ENCODE peak calls at places on chromosome 5, in six cellular contexts. R, A, M, F, E and O are unnamed samples.

GRCh38 chr5:14305045-14305444 is 161.9 kb downstream of the TRIO start:
- DNase-seq in F (no peak), A (no peak), M (no peak), R (no peak), E (no peak), O (no peak)

GRCh38 chr5:53035868-53036381 is 46.8 kb downstream of the ITGA2 start:
- DNase-seq in A (peak; percentile 29), R (no peak), M (no peak), E (no peak), F (no peak), O (no peak)

GRCh38 chr5:1219098-1219767 is 5.9 kb upstream of the SLC6A18 start:
- DNase-seq in E (no peak), F (no peak), A (no peak), R (no peak), M (no peak), O (no peak)

GRCh38 chr5:76601470-76601869 is 21.7 kb downstream of the F2RL2 start:
- DNase-seq in M (no peak), F (no peak), R (no peak), A (peak; percentile 85), E (no peak), O (no peak)

GRCh38 chr5:1801061-1801953 is at the start of gene NDUFS6:
- DNase-seq in F (peak; percentile 64), A (peak; percentile 53), M (peak; percentile 81), E (peak; percentile 84), R (peak; percentile 96), O (no peak)

GRCh38 chr5:167339205-167339604 is 952.2 kb upstream of the WWC1 start:
- DNase-seq in F (no peak), E (no peak), R (no peak), A (peak; percentile 36), M (no peak), O (no peak)

GRCh38 chr5:84091400-84091799 is 293.3 kb downstream of the EDIL3 start:
- DNase-seq in M (no peak), F (no peak), R (no peak), A (no peak), E (no peak), O (no peak)

GRCh38 chr5:86917117-86917579 is 299.4 kb downstream of the COX7C start:
- DNase-seq in A (peak; percentile 54), F (no peak), M (no peak), E (no peak), R (no peak), O (no peak)

GRCh38 chr5:152124413-152125082 is 199.9 kb upstream of the GLRA1 start:
- DNase-seq in F (no peak), A (no peak), R (no peak), E (no peak), M (no peak), O (no peak)

GRCh38 chr5:90285581-90285980 is 124.0 kb downstream of the CETN3 start:
- DNase-seq in E (no peak), R (no peak), A (no peak), F (no peak), M (no peak), O (no peak)

GRCh38 chr5:10308844-10309243 is 1.1 kb upstream of the CMBL start:
- DNase-seq in F (no peak), R (no peak), M (no peak), E (no peak), A (no peak), O (no peak)

GRCh38 chr5:81948349-81948748 is 23.5 kb upstream of the ATG10 start:
- DNase-seq in E (no peak), M (peak; percentile 41), R (no peak), A (no peak), F (no peak), O (no peak)

GRCh38 chr5:9173281-9174048 is 372.4 kb downstream of the SEMA5A start:
- DNase-seq in R (no peak), A (no peak), M (no peak), F (no peak), E (no peak), O (no peak)

GRCh38 chr5:181261320-181262085 is 560 bp upstream of the TRIM52 start:
- DNase-seq in E (peak; percentile 74), A (peak; percentile 73), R (peak; percentile 94), F (peak; percentile 70), M (peak; percentile 75), O (no peak)

DNA sequence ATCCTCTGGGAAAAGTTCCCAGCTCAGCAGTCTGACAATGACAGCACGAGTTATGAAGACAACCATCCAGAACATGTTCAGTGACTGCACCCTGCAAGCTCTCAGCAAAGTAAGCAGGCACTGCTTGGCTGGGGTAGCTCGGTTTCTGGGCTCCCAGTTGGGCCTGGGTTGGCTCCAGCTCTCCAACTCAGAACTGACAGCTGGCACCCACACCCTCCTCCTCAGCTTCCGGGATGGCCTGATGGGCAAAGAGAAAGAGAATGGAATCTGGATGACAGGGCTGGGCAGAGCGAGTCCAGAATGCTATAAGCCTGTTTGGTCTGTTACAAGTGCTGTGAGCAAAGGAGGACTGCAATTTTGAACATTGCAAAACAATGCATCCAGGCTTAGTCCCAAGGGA is 185.0 kb downstream of the CSNK1G3 start:
- DNase-seq in R (no peak), A (peak; percentile 27), E (peak; percentile 59), F (no peak), M (no peak), O (no peak)
- H3K27ac ChIP-seq in R (no peak overlapping the region), A (no peak overlapping the region), E (peak overlapping the region; percentile 62), F (peak overlapping the region; percentile 24), M (peak overlapping the region; percentile 72), O (no peak overlapping the region)

GRCh38 chr5:174916227-174916626 is 191.8 kb downstream of the MSX2 start:
- DNase-seq in R (no peak), E (no peak), F (no peak), A (no peak), M (no peak), O (no peak)
- TF ChIP-seq CTCF in R (no peak), E (no peak), F (no peak), A (no peak), M (no peak), O (no peak)

DNA sequence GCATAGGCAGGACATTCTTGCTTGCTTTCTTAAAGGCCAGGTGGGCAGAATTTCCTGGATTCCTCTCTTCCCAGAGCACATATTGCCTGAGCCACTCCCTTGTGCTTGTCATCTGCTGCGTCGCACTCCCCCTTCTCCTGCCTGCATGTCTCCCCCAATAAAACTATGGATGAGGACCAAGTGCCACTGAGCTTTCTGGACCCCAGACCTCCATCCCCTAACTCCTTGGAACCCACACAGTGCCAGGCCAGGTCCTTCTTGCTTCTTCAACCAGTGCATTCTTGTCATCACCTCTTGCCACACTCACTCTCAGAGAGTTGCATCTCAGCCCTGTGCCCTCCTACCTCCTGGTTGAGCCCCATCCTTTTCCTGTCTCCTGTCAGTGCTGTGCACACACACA is 157.9 kb upstream of the PANK3 start:
- DNase-seq in A (no peak), E (no peak), F (no peak), M (no peak), R (no peak), O (no peak)
- H3K4me1 ChIP-seq in A (no peaks in the 10 kb centered on the region), E (no peaks in the 10 kb centered on the region), F (peaks cover 20% of the 10 kb centered on the region), M (no peaks in the 10 kb centered on the region), R (no peaks in the 10 kb centered on the region), O (peaks cover 52% of the 10 kb centered on the region)

GRCh38 chr5:177154003-177154643 is 20.6 kb downstream of the NSD1 start:
- DNase-seq in M (no peak), A (no peak), F (no peak), E (no peak), R (no peak), O (no peak)
- H3K27ac ChIP-seq in M (no peak overlapping the region), A (no peak overlapping the region), F (no peak overlapping the region), E (no peak overlapping the region), R (no peak overlapping the region), O (no peak overlapping the region)

GRCh38 chr5:130077007-130077406 is 172.7 kb downstream of the CHSY3 start:
- DNase-seq in R (no peak), E (no peak), F (no peak), A (no peak), M (no peak), O (no peak)
- TF ChIP-seq CTCF in R (no peak), E (no peak), F (no peak), A (no peak), M (no peak), O (no peak)

DNA sequence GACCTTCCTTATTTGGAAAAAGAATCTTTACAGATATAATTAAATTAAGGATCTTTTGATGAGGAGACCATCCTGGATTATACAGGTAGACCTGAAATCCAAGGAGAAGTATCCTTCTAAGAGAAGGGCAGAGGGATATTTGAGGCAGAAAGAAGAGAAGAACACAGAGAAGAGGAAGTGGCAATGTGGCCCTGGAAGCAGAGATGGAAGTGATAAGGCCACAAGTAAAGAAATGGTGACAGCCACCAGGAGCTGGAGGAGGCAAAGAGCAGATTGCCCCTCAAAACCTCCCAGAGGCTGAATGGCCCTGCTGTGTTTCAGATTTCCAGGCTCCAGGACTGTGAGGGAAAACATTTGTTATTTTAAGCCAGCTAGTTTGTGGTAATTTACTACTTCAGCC is 93.0 kb upstream of the ANKRD55 start:
- DNase-seq in E (no peak), R (no peak), M (no peak), A (no peak), F (no peak), O (no peak)
- H3K4me1 ChIP-seq in E (no peaks in the 10 kb centered on the region), R (peaks cover 20% of the 10 kb centered on the region), M (no peaks in the 10 kb centered on the region), A (no peaks in the 10 kb centered on the region), F (no peaks in the 10 kb centered on the region), O (peaks cover 17% of the 10 kb centered on the region)

DNA sequence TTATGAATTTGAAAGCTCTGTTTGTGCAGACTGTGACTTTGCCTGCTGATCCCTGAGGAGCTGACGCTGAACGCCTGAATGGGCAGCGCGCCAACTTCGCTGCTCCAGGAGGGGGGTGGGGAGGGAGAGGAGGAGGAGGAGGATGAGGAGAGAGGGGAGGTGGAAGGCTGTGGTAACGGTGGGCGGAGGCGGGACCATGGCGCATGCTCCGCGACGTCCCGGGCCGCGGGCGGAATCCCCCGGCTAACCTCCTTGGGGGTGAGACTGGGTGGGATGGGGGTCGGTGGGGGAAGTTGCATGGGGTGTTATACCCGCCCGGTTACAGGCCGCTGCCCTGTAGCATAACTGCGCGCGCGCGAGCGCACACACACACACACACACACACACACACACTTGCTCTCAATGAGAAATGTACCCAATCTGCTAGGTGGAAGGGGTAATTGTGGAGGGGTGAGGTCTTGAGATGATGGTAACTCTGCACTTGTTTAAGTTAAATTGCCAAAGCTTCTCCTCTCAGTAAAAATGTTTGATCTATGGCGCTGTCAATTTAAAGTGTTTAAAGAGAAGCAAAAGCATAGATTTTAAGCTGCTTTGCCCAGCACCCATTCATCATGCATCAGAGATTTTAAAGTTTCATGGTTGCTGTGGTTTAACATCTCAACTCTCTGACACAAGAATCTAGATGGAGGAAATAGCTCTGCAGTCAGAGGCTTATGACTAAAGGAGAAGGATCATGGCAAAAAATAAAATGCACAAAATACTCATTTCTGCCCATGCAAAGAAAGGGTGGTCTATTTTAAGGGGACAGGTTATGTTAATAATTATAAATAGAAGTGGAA is 76.6 kb upstream of the TBCA start:
- DNase-seq in R (peak; percentile 83), M (no peak), E (peak; percentile 50), F (no peak), A (peak; percentile 67), O (no peak)
- H3K27ac ChIP-seq in R (no peak overlapping the region), M (no peak overlapping the region), E (no peak overlapping the region), F (no peak overlapping the region), A (no peak overlapping the region), O (no peak overlapping the region)